ENCODE peak calls at places on chromosomes 6 and 20, in five cellular contexts. N is neuronal stem cell, V is Karpas-422, O is DND-41, J is fibroblast of lung. W is an unnamed sample.

GRCh38 chr20:44720617-44720993 is 5.4 kb downstream of the CCN5 start:
- DNase-seq in N (no peak), V (no peak), O (no peak), J (peak), W (no peak)

GRCh38 chr6:36920546-36920945 is 34.0 kb upstream of the PI16 start:
- DNase-seq in N (no peak), V (no peak), O (no peak), J (peak), W (no peak)

GRCh38 chr20:50312682-50313187 is 122.1 kb downstream of the CEBPB start:
- DNase-seq in N (no peak), V (no peak), O (no peak), J (peak), W (peak)

GRCh38 chr6:139028242-139028657 is 295 bp upstream of the ABRACL start:
- DNase-seq in N (no peak), V (peak), O (no peak), J (no peak), W (no peak)

GRCh38 chr20:31842471-31843157 is 2.8 kb downstream of the FOXS1 start:
- DNase-seq in N (no peak), V (no peak), O (no peak), J (peak), W (no peak)

GRCh38 chr20:3222635-3223600 is 13.6 kb downstream of the ITPA start:
- DNase-seq in N (no peak), V (no peak), O (no peak), J (no peak), W (no peak)

GRCh38 chr6:122568350-122568749 is 41.9 kb upstream of the PKIB start:
- DNase-seq in N (no peak), V (no peak), O (no peak), J (no peak), W (no peak)

GRCh38 chr6:33075568-33076405 is at the start of gene HLA-DPB1:
- DNase-seq in N (peak), V (peak), O (no peak), J (peak), W (peak)

GRCh38 chr6:144757730-144758129 is 472.6 kb downstream of the UTRN start:
- DNase-seq in N (no peak), V (no peak), O (no peak), J (no peak), W (no peak)

GRCh38 chr20:9022361-9022760 is 46.5 kb upstream of the PLCB4 start:
- DNase-seq in N (no peak), V (no peak), O (no peak), J (no peak), W (no peak)

GRCh38 chr6:2913621-2914317 is 10.7 kb upstream of the SERPINB9 start:
- DNase-seq in N (no peak), V (no peak), O (no peak), J (no peak), W (no peak)

GRCh38 chr6:169801396-169802160 is 50.2 kb downstream of the ERMARD start:
- DNase-seq in N (no peak), V (no peak), O (no peak), J (no peak), W (no peak)

GRCh38 chr20:61253264-61253639 is 1.2 kb downstream of the CDH4 start:
- DNase-seq in N (peak), V (no peak), O (no peak), J (peak), W (no peak)

GRCh38 chr6:147204060-147204785 is at the start of gene STXBP5:
- DNase-seq in N (peak), V (peak), O (peak), J (peak), W (peak)

GRCh38 chr6:158762787-158763439 is 56.3 kb downstream of the EZR start:
- DNase-seq in N (no peak), V (no peak), O (no peak), J (no peak), W (peak)

GRCh38 chr6:147833607-147834006 is 325.1 kb downstream of the SAMD5 start:
- DNase-seq in N (no peak), V (no peak), O (no peak), J (no peak), W (no peak)

GRCh38 chr6:14711056-14711703 is 534.7 kb upstream of the JARID2 start:
- DNase-seq in N (no peak), V (peak), O (peak), J (peak), W (peak)

GRCh38 chr6:13708679-13709261 is 2.9 kb downstream of the RANBP9 start:
- DNase-seq in N (no peak), V (no peak), O (peak), J (peak), W (peak)

GRCh38 chr6:144094731-144095133 is 641 bp downstream of the SF3B5 start:
- DNase-seq in N (no peak), V (peak), O (no peak), J (no peak), W (no peak)

GRCh38 chr20:38032585-38033329 is 499 bp downstream of the TTI1 start:
- DNase-seq in N (no peak), V (peak), O (no peak), J (no peak), W (no peak)

GRCh38 chr6:7725849-7726415 is at the start of gene BMP6:
- DNase-seq in N (peak), V (peak), O (no peak), J (peak), W (peak)

GRCh38 chr20:59817846-59818245 is 115.6 kb downstream of the SYCP2 start:
- DNase-seq in N (no peak), V (no peak), O (no peak), J (no peak), W (no peak)

GRCh38 chr6:103783344-103783743 is 1076.4 kb downstream of the HACE1 start:
- DNase-seq in N (no peak), V (no peak), O (no peak), J (no peak), W (no peak)

GRCh38 chr6:14224359-14225103 is 107.0 kb downstream of the CD83 start:
- DNase-seq in N (no peak), V (no peak), O (no peak), J (no peak), W (no peak)

GRCh38 chr6:7035837-7036249 is 71.9 kb upstream of the RREB1 start:
- DNase-seq in N (no peak), V (no peak), O (no peak), J (no peak), W (no peak)

GRCh38 chr20:14582855-14583254 is 245.4 kb upstream of the FLRT3 start:
- DNase-seq in N (no peak), V (no peak), O (peak), J (no peak), W (peak)

GRCh38 chr20:54535045-54535444 is 59.7 kb downstream of the DOK5 start:
- DNase-seq in N (no peak), V (no peak), O (no peak), J (peak), W (no peak)
- H2AFZ ChIP-seq in N (no peak), V (no peak), O (no peak), J (no peak), W (no peak)

DNA sequence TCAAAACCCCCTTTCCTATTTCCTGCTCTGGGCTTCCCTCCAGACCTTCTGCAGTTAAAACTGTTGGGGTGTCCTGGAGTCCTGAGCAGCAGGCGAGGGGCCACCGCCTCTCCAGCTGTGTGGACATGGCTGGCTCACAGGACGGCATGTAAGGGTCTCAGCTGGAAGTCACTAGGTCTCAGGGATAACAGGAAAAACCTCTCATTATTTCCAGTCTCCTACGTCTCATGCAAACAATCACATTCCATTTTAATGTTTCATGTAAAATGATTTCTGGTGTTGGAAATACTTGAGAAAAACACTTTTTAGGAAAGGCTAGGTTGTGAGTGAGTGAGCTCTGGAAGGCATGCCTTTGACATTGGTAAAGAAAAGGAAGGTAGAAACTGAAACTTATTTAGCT is 158.7 kb downstream of the SCML4 start:
- DNase-seq in N (no peak), V (no peak), O (no peak), J (peak), W (no peak)
- H3K9ac ChIP-seq in N (no peak), V (no peak), O (no peak), J (no peak), W (no peak)

DNA sequence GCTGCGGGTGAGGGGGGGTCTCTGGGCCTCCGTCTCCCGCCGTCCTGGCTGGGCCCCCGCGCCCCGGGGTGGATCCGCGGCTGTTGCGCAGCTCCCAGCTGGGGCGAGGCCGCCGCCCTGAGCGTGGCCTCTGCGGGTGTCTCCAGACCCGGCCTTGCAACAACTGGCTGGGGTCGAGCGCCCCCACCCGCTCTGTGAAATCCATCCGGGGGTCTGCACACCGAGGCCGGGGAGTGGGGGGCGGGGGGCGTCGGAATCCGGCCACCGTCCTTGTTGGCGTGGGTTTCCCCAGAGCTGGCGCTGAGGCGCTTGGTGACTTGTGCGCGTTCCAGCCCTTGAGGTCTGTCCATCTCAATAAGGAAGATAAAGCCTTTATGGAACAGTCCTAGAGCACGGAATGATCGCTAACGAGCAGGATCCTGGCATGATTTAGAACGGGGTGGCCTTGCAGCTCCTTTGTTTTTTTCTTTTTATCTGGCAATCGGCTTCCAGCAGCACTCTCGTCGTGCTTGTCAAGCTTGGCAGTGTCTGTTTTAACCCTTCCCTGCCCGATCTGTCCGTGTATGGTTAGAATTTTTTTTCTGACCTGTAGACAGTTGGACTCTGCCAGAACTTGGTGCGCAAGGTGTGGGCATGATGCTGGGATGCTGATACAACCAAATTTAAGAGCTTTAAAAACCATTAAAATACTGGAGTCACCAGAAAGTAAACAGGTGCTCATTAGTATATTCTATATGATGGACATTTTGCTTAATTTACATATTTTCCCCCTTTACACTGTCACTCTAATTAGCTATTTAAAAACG is 675 bp downstream of the DSTN start:
- DNase-seq in N (peak), V (peak), O (peak), J (peak), W (peak)
- H2AFZ ChIP-seq in N (peak), V (peak), O (peak), J (no peak), W (no peak)

DNA sequence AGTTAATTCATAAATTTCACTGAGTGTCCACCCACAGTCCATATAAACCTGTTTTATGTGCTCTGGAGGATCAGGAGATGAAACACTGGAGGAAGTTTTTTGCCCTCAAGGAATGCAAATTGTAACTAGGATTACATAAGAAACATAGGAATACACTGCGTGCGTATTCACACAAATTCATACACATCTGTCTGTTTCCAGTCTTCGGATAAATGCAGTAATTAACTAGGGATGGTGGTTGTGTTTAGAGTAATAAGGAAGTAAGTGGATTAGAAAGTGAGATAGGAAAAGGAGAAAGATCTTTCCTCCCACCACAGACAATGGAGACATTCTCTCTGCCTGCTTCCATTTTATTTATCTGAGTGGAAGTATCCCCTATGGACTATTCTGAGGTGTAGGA is 35.7 kb upstream of the POPDC3 start:
- DNase-seq in N (no peak), V (no peak), O (no peak), J (no peak), W (no peak)
- H3K9ac ChIP-seq in N (no peak), V (no peak), O (no peak), J (no peak), W (no peak)

DNA sequence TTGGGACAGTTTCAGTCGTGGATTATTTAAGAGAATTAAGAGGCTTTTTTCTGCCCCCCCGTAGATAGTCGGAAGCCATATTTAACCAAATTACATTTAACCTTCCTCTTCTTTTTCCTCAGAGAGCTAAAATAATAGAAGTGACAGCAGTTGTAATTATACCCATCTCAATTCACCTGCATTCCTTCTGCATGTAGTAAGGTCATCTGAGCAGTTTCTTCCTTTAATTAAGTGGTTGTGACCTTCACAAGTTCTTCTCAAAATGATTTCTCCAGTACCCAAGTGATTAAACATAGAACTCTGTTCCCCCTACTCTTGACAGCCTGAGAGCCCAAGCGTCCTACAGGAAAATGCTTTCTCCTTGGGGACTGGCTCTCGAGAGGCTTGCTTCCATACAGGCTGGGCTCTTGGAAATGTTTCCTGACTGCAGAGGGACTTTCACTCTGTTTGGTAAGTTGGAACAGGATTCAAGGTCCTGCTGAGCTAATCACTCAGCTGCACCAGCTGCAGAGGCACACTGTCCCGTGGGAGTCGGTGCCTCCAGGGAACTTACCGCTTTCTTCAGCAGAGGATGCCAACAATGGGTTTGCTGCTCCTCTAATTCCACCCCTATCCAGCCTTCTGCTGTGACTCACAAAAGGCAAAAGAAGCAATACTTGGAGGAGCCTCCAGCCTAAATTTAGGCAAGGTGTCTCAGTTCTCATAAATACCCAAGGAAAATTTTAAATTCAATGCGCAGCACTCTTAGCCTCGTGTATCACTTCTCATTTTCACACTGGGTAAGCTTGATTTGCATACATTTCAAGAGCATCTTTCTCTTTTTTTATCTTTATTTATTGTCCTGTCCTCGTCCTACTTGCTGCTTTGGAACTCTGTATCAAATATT is 414.9 kb downstream of the KIF16B start:
- DNase-seq in N (no peak), V (peak), O (no peak), J (no peak), W (no peak)
- H2AFZ ChIP-seq in N (peak), V (peak), O (no peak), J (no peak), W (no peak)

GRCh38 chr20:62282103-62282502 is 20.7 kb upstream of the ADRM1 start:
- DNase-seq in N (no peak), V (no peak), O (no peak), J (no peak), W (no peak)

GRCh38 chr20:62285151-62285550 is 17.6 kb upstream of the ADRM1 start:
- DNase-seq in N (no peak), V (no peak), O (no peak), J (no peak), W (no peak)

GRCh38 chr20:62284448-62284847 is 18.3 kb upstream of the ADRM1 start:
- DNase-seq in N (no peak), V (no peak), O (no peak), J (no peak), W (no peak)

GRCh38 chr20:62281161-62281933 is 21.4 kb upstream of the ADRM1 start:
- DNase-seq in N (no peak), V (no peak), O (no peak), J (no peak), W (no peak)

DNA sequence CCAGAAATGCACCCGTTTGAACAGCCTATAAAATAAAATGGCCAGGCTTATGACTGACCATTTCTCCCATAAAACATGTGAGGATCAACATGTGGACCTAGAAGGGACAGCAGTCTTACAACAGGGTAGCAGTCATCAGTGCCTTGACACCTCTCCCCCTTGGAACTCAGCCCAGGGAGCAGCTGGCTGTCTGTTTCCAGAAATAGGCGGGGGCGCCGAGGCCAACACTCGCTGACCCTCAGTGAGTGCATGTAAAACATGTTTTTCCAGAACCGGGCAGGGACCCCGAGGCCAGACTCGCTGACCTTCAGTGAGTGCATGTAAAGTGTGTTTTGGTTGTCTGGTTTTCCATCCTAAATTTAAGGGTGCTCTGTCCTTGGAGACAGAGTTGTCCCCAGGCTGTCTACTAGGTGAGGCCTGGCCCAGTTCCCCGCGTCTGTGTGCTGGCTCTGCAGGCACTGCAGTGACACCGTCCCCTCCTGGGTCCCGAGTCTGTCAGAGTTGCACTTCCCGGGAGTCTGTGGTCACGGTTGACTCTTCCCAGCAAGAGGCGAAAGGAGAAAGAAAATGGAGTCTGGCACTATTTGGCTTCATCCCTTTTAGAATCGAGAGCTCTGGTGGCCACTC is 19.8 kb upstream of the ADRM1 start:
- DNase-seq in N (no peak), V (no peak), O (no peak), J (peak), W (no peak)
- H3K9ac ChIP-seq in N (no peak), V (no peak), O (no peak), J (no peak), W (no peak)